ENCODE peak calls at places on chromosomes 1 and 21, in five cellular contexts. T is adrenal gland, Z is Calu3, Y is fibroblast of mammary gland, B is endothelial cell. X is an unnamed sample.

GRCh38 chr1:151629278-151629677 is 17.4 kb downstream of the SNX27 start:
- DNase-seq in Y (no peak), Z (no peak), T (no peak), B (no peak), X (no peak)

GRCh38 chr1:74674278-74675048 is 871 bp upstream of the ERICH3 start:
- DNase-seq in Z (no peak), B (no peak), T (no peak), Y (no peak), X (no peak)

GRCh38 chr1:202283991-202284390 is 57.7 kb downstream of the UBE2T start:
- DNase-seq in B (no peak), Y (peak), T (peak), Z (no peak), X (no peak)

GRCh38 chr1:38029725-38030511 is 16.7 kb downstream of the POU3F1 start:
- DNase-seq in Y (peak), B (no peak), Z (no peak), T (peak), X (peak)

GRCh38 chr1:19110266-19110927 is 99.7 kb downstream of the UBR4 start:
- DNase-seq in T (no peak), Y (no peak), Z (no peak), B (no peak), X (no peak)

GRCh38 chr1:154998818-154999650 is 3.6 kb upstream of the ZBTB7B start:
- DNase-seq in Z (peak), T (peak), Y (peak), B (peak), X (peak)

GRCh38 chr1:234372011-234372757 is 1.1 kb upstream of the COA6 start:
- DNase-seq in B (no peak), Y (no peak), T (no peak), Z (no peak), X (no peak)

GRCh38 chr21:42990251-42990650 is 15.9 kb downstream of the PKNOX1 start:
- DNase-seq in T (no peak), Z (no peak), Y (no peak), B (no peak), X (no peak)

GRCh38 chr1:18989956-18990355 is 33.5 kb upstream of the IFFO2 start:
- DNase-seq in Z (no peak), B (no peak), T (no peak), Y (no peak), X (no peak)

GRCh38 chr1:197948926-197949899 is 32.0 kb downstream of the LHX9 start:
- DNase-seq in Y (no peak), B (no peak), T (no peak), Z (no peak), X (no peak)

GRCh38 chr1:112396668-112397025 is 633 bp downstream of the CTTNBP2NL start:
- DNase-seq in B (no peak), Y (no peak), T (no peak), Z (no peak), X (no peak)

DNA sequence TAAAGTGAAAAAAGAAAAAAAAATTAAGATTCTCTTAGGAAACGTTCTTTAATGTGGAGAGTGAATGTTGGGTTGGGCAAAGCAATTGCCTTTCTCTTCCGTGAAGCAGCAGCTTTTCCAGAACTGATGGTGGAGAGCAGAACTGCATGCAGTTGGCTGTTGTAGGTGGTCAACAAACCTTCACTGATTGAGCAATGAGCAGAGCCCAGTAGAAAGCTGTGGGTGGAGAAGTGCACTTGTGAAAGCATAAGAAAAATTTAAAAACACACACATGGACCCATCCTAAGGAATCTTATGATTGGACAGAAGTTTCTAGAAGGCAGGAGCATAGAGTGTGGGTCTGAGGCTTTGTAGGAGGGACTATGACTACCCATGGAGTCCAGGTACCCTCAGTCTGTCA is 4.5 kb downstream of the PRELP start:
- DNase-seq in B (no peak), T (no peak), Y (peak), Z (no peak), X (no peak)
- TF ChIP-seq CTCF in B (no peak), T (no peak), Y (no peak), Z (no peak), X (no peak)

DNA sequence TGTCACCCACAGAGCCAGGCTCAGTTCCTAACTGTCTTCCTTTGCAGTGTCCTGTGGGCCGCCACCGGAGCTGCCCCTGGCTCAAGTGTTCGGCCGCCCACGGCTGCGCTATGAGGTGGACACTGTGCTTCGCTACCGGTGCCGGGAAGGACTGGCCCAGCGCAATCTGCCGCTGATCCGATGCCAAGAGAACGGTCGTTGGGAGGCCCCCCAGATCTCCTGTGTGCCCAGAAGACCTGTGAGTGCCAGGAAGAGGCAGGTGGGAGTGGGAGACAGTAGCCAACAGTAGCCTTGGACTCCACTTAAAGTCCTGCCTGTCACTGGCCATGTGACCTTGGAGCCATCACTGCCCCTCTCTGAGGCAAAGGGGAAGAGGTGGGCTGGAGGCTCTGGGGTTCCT is 16.6 kb downstream of the BCAN start:
- DNase-seq in Y (no peak), T (no peak), Z (no peak), B (no peak), X (no peak)
- TF ChIP-seq CTCF in Y (no peak), T (no peak), Z (no peak), B (no peak), X (no peak)

GRCh38 chr1:159828916-159829634 is 2.4 kb downstream of the SLAMF8 start:
- DNase-seq in Z (peak), Y (peak), B (peak), T (peak), X (peak)
- TF ChIP-seq CTCF in Z (peak), Y (peak), B (peak), T (peak), X (peak)

GRCh38 chr1:186327331-186327730 is 47.7 kb downstream of the TPR start:
- DNase-seq in B (no peak), T (no peak), Y (no peak), Z (no peak), X (no peak)

GRCh38 chr1:186325239-186325638 is 49.8 kb downstream of the TPR start:
- DNase-seq in B (no peak), Z (no peak), Y (peak), T (no peak), X (no peak)

GRCh38 chr1:186326009-186326408 is 49.0 kb downstream of the TPR start:
- DNase-seq in B (no peak), Z (no peak), Y (no peak), T (no peak), X (no peak)

GRCh38 chr1:186330758-186331157 is 44.3 kb downstream of the TPR start:
- DNase-seq in B (no peak), Y (peak), Z (no peak), T (no peak), X (no peak)
- TF ChIP-seq CTCF in B (peak), Y (peak), Z (no peak), T (peak), X (no peak)

GRCh38 chr1:247077768-247078314 is 770 bp downstream of the ZNF670 start:
- DNase-seq in B (no peak), Y (peak), T (no peak), Z (no peak), X (peak)

GRCh38 chr1:247077234-247077633 is 1.4 kb downstream of the ZNF670 start:
- DNase-seq in Y (peak), T (no peak), B (no peak), Z (no peak), X (no peak)

GRCh38 chr1:247079141-247079874 is 697 bp upstream of the ZNF670 start:
- DNase-seq in T (no peak), Z (no peak), Y (peak), B (no peak), X (peak)

GRCh38 chr1:247078315-247079140 is at the start of gene ZNF670:
- DNase-seq in Z (peak), Y (peak), B (peak), T (peak), X (peak)
- TF ChIP-seq CTCF in Z (no peak), Y (no peak), B (no peak), T (no peak), X (no peak)

DNA sequence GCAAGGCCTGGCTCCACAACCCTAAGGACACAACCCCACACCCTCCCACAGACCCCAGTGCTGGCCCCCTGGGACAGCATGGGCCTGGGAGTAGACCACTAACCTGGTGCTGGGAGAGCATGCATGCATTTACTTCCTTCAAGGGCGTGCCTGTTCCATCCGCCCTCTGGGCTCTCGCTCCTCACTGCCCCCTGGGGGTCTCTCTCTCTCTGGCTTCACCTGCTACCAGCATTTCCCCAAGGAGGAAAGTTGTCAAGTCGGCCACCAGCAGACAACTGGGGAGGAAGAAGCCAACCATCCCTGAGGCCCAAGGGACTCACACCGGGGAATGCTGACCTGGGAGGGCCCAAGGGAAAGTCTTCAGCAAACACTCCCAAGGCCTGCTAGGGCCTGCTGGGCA is 6.5 kb downstream of the LRP8 start:
- DNase-seq in Y (no peak), Z (peak), T (no peak), B (peak), X (no peak)
- TF ChIP-seq CTCF in Y (no peak), Z (no peak), T (no peak), B (no peak), X (no peak)

GRCh38 chr1:17274186-17275170 is 25.6 kb downstream of the PADI3 start:
- DNase-seq in Y (peak), T (peak), Z (peak), B (peak), X (peak)
- TF ChIP-seq CTCF in Y (peak), T (peak), Z (peak), B (peak), X (peak)

X was measured in GM20000.